ENCODE peak calls at places on chromosomes 11 and 22, in five cellular contexts. T is stomach, J is keratinocyte, N is ascending aorta, G is lung. I is an unnamed sample.

GRCh38 chr11:736431-736830 is 10.8 kb upstream of the TALDO1 start:
- DNase-seq in T (no peak), J (no peak), N (no peak), G (no peak), I (no peak)

GRCh38 chr11:18575361-18575760 is 13.2 kb downstream of the UEVLD start:
- DNase-seq in T (no peak), J (no peak), N (no peak), G (no peak), I (no peak)

GRCh38 chr11:133711545-133711944 is 133.8 kb downstream of the SPATA19 start:
- DNase-seq in T (no peak), J (no peak), N (no peak), G (no peak), I (no peak)

GRCh38 chr11:111729441-111729840 is 36.7 kb downstream of the PPP2R1B start:
- DNase-seq in T (no peak), J (no peak), N (no peak), G (no peak), I (no peak)

GRCh38 chr11:57474017-57474750 is 13.9 kb downstream of the RTN4RL2 start:
- DNase-seq in T (no peak), J (no peak), N (no peak), G (no peak), I (no peak)

GRCh38 chr11:118175600-118176399 is 639 bp downstream of the SCN2B start:
- DNase-seq in T (no peak), J (peak; percentile 67), N (no peak), G (no peak), I (no peak)

GRCh38 chr22:37529652-37530345 is 10.6 kb upstream of the CARD10 start:
- DNase-seq in T (no peak), J (no peak), N (no peak), G (no peak), I (no peak)

GRCh38 chr11:57467508-57468157 is 7.3 kb downstream of the RTN4RL2 start:
- DNase-seq in T (no peak), J (no peak), N (no peak), G (no peak), I (no peak)

GRCh38 chr11:75214411-75214821 is 26.2 kb upstream of the TPBGL start:
- DNase-seq in T (peak; percentile 75), J (peak; percentile 19), N (peak; percentile 77), G (peak; percentile 69), I (peak; percentile 81)

GRCh38 chr11:47504910-47505309 is 48.0 kb downstream of the CELF1 start:
- DNase-seq in T (no peak), J (no peak), N (no peak), G (no peak), I (no peak)
- H3K4me1 ChIP-seq in T (peaks cover 88% of the 10 kb centered on the region), J (peaks cover 3% of the 10 kb centered on the region), N (peaks cover 5% of the 10 kb centered on the region), G (peaks cover 14% of the 10 kb centered on the region), I (peaks cover 32% of the 10 kb centered on the region)

GRCh38 chr11:47615249-47615648 is 21.0 kb upstream of the C1QTNF4 start:
- DNase-seq in T (no peak), J (no peak), N (no peak), G (no peak), I (no peak)

GRCh38 chr11:47611240-47611863 is 17.1 kb upstream of the C1QTNF4 start:
- DNase-seq in T (no peak), J (no peak), N (no peak), G (no peak), I (no peak)

GRCh38 chr11:47620836-47621378 is 21.5 kb downstream of the MTCH2 start:
- DNase-seq in T (no peak), J (no peak), N (no peak), G (no peak), I (no peak)

GRCh38 chr11:47617417-47617809 is 23.2 kb upstream of the C1QTNF4 start:
- DNase-seq in T (no peak), J (no peak), N (no peak), G (no peak), I (no peak)

DNA sequence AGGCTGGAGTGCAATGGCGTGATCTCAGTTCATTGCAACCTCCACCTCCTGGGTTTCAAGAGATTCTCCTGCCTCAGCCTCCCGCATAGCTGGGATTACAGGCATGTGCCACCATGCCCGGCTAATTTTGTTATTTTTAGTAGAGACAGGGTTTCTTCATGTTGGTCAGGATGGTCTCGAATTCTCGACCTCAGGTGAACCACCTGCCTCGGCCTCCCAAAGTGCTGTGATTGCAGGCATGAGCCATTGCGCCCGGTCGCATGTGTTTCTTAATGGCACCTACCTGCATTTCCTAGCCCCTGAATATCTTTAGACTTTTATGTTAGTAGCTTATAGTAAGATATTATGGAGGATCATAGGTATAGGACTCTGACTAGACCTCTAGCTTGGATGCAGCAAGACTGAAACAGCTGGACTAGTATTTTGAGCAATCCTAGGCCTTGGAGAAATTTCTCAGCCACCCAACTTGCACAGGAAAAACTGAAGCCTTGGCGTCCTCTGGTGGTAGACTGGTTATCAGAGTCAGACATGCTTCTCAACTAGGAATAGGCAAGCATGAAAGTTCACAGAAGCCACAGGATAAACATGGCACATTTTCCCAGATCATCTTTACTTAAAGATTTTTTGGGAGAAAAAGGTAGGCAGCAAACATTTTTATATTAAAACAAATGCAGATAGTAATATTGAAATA is 22.7 kb upstream of the C1QTNF4 start:
- DNase-seq in T (no peak), J (no peak), N (no peak), G (peak; percentile 35), I (no peak)
- TF ChIP-seq CTCF in T (peak; percentile 11), J (peak; percentile 69), N (peak; percentile 35), G (peak; percentile 46), I (peak; percentile 70)

GRCh38 chr11:16191212-16191851 is 165.0 kb downstream of the SOX6 start:
- DNase-seq in T (no peak), J (no peak), N (no peak), G (no peak), I (no peak)

GRCh38 chr11:16191852-16192240 is 164.5 kb downstream of the SOX6 start:
- DNase-seq in T (no peak), J (no peak), N (no peak), G (no peak), I (no peak)

GRCh38 chr11:16195659-16196058 is 160.7 kb downstream of the SOX6 start:
- DNase-seq in T (no peak), J (no peak), N (no peak), G (no peak), I (no peak)

GRCh38 chr11:16193897-16194381 is 162.4 kb downstream of the SOX6 start:
- DNase-seq in T (no peak), J (no peak), N (no peak), G (no peak), I (no peak)

GRCh38 chr11:16194566-16194965 is 161.8 kb downstream of the SOX6 start:
- DNase-seq in T (no peak), J (no peak), N (no peak), G (no peak), I (no peak)
- H3K27ac ChIP-seq in T (no peak overlapping the region), J (no peak overlapping the region), N (no peak overlapping the region), G (no peak overlapping the region), I (no peak overlapping the region)

DNA sequence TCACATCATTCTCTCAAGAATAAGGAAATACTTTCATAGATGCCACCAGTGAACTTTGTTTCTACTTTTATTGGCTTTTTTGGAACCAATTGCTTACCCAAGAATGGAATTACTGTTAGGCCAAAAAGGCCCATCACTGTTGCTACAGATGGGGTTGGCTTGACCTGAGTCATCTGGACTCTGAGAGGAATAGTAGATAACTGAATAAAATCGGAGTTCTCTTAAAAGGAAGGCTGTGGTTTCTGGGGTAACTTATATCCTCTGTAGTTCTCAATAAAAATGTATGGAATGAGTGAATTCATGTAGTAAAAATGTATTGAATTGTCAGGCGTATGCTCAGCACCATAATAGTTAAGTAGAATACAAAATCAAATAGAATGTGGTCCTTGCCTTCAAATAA is 56.6 kb downstream of the ARHGEF12 start:
- DNase-seq in T (no peak), J (no peak), N (no peak), G (no peak), I (no peak)
- H3K4me1 ChIP-seq in T (peaks cover 51% of the 10 kb centered on the region), J (peaks cover 31% of the 10 kb centered on the region), N (no peaks in the 10 kb centered on the region), G (peaks cover 20% of the 10 kb centered on the region), I (peaks cover 23% of the 10 kb centered on the region)

GRCh38 chr11:124830749-124831148 is 30.5 kb upstream of the MSANTD2 start:
- DNase-seq in T (no peak), J (no peak), N (no peak), G (no peak), I (no peak)
- TF ChIP-seq CTCF in T (no peak), J (no peak), N (no peak), G (no peak), I (no peak)